ENCODE peak calls at places on chromosomes 6 and 20, in seven cellular contexts. H, C, U, L, I, T and O are unnamed samples.

GRCh38 chr20:31678389-31679356 is 41.0 kb downstream of the COX4I2 start:
- DNase-seq in H (no peak), C (peak), U (no peak), L (no peak), I (no peak), T (no peak), O (peak)

GRCh38 chr6:118659513-118660217 is 8.3 kb upstream of the CEP85L start:
- DNase-seq in H (no peak), C (no peak), U (no peak), L (no peak), I (no peak), T (peak), O (no peak)

GRCh38 chr20:57902478-57902877 is 192.7 kb upstream of the PMEPA1 start:
- DNase-seq in H (peak), C (peak), U (peak), L (peak), I (no peak), T (no peak), O (peak)

GRCh38 chr6:106751501-106752252 is 122.3 kb downstream of the QRSL1 start:
- DNase-seq in H (no peak), C (no peak), U (peak), L (no peak), I (peak), T (no peak), O (peak)

GRCh38 chr20:2840967-2841531 is 504 bp downstream of the VPS16 start:
- DNase-seq in H (peak), C (peak), U (peak), L (no peak), I (peak), T (peak), O (peak)

GRCh38 chr6:138572200-138572875 is 73.0 kb upstream of the NHSL1 start:
- DNase-seq in H (peak), C (peak), U (peak), L (no peak), I (peak), T (no peak), O (peak)

GRCh38 chr6:166774292-166774691 is 147.2 kb upstream of the RPS6KA2 start:
- DNase-seq in H (no peak), C (no peak), U (no peak), L (no peak), I (no peak), T (no peak), O (no peak)

GRCh38 chr20:34581341-34582189 is 23.0 kb downstream of the MAP1LC3A start:
- DNase-seq in H (peak), C (peak), U (peak), L (no peak), I (no peak), T (no peak), O (no peak)

GRCh38 chr20:9179193-9179802 is 110.4 kb downstream of the PLCB4 start:
- DNase-seq in H (peak), C (peak), U (peak), L (no peak), I (no peak), T (no peak), O (peak)

GRCh38 chr6:27619436-27619835 is 146.5 kb upstream of the ZNF184 start:
- DNase-seq in H (no peak), C (no peak), U (no peak), L (no peak), I (no peak), T (no peak), O (no peak)

GRCh38 chr6:114735118-114735730 is 392.4 kb upstream of the HS3ST5 start:
- DNase-seq in H (no peak), C (no peak), U (no peak), L (no peak), I (no peak), T (no peak), O (no peak)
- TF ChIP-seq CTCF in H (no peak), C (no peak), U (no peak), L (no peak), I (no peak), T (no peak), O (no peak)

GRCh38 chr6:90179190-90180169 is 117.2 kb downstream of the BACH2 start:
- DNase-seq in H (no peak), C (peak), U (no peak), L (no peak), I (no peak), T (no peak), O (peak)
- TF ChIP-seq CTCF in H (no peak), C (peak), U (peak), L (no peak), I (no peak), T (peak), O (peak)

GRCh38 chr20:59078231-59078630 is 35.6 kb upstream of the PRELID3B start:
- DNase-seq in H (no peak), C (no peak), U (no peak), L (no peak), I (no peak), T (no peak), O (peak)

GRCh38 chr20:59082981-59083380 is 40.4 kb upstream of the PRELID3B start:
- DNase-seq in H (peak), C (peak), U (peak), L (peak), I (no peak), T (no peak), O (peak)

GRCh38 chr20:59084041-59084841 is 41.7 kb upstream of the PRELID3B start:
- DNase-seq in H (no peak), C (no peak), U (no peak), L (no peak), I (peak), T (peak), O (no peak)

GRCh38 chr20:59081036-59081435 is 38.5 kb upstream of the PRELID3B start:
- DNase-seq in H (no peak), C (no peak), U (no peak), L (no peak), I (no peak), T (no peak), O (no peak)

GRCh38 chr20:59082077-59082740 is 39.6 kb upstream of the PRELID3B start:
- DNase-seq in H (peak), C (peak), U (peak), L (peak), I (no peak), T (no peak), O (peak)
- TF ChIP-seq CTCF in H (peak), C (peak), U (no peak), L (no peak), I (peak), T (peak), O (peak)

DNA sequence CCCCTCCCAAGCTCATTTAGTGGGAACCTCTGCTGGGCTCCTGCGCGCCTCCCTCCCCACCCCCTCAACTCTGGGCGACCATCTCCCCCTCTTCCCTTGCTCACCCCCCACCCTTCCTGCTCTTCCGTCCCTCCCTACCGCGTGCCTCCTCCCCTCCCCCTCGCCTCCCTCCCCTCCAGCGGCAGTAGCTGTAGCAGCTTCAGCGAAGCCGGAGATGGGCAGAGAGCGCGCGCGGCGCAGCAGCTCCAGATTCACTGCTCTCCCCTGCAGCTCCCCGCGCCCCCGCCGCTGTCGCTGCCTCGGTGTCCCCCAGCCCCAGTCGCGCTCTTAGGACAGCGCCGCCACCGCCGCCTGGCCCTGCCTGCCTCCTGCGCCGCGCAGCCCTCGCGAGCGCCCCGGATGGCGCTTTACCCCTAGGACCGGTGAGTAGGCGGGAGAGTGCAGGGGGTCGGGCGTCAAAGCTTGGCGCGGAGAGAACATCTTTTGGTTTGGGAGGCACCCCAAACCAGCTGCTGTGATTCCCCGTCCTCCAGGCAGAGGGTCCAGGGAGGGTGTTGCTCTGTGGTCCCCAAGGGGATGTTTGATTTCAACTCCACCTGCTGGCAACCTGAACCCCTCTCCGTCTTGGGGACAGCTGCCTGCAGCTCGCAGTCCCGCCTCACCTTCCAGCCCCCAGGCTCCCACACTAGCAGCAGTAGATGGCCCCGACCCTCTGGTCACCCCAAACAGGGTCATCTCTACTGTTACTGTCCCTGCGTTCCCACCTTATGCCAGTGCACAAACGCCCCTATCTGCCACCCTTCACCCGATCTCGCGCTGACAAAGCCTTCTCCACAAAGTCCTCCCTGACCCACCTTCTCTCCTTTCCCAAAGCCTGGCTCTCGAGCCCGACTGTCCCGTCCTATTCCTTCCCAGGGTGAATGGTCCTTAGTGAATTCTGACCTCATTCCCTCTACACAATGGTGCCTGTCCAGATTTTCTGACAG is at the start of gene FUT9:
- DNase-seq in H (no peak), C (no peak), U (no peak), L (no peak), I (peak), T (peak), O (no peak)
- TF ChIP-seq CTCF in H (no peak), C (no peak), U (no peak), L (no peak), I (no peak), T (no peak), O (no peak)

GRCh38 chr6:25314776-25315175 is 35.6 kb downstream of the CARMIL1 start:
- DNase-seq in H (no peak), C (no peak), U (no peak), L (no peak), I (no peak), T (no peak), O (no peak)

GRCh38 chr6:25312034-25312620 is 33.0 kb downstream of the CARMIL1 start:
- DNase-seq in H (peak), C (peak), U (peak), L (no peak), I (no peak), T (no peak), O (peak)

GRCh38 chr6:25311251-25311910 is 32.2 kb downstream of the CARMIL1 start:
- DNase-seq in H (peak), C (peak), U (peak), L (no peak), I (no peak), T (no peak), O (peak)

GRCh38 chr6:25315194-25315593 is 36.0 kb downstream of the CARMIL1 start:
- DNase-seq in H (no peak), C (no peak), U (no peak), L (no peak), I (no peak), T (no peak), O (no peak)

DNA sequence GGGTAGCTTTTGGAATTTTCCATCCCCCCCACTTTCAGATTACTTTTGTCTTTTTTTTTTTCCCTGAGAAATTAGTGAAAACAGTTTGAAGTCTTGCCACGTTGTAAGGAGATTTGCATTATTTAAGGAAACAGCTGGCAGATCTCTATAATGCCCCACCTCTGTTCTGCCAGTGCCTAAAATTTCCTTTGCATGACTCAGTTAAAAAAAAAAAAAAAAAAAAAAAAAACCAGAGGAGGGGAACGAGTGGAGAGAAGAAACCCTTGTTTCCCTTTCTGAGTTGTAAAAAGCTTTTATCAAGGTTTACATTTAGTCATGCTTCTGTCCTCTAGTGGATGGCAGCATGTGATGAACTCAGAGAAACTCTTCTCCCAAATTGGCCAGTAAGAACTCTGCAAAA is 33.5 kb downstream of the CARMIL1 start:
- DNase-seq in H (peak), C (peak), U (peak), L (no peak), I (no peak), T (no peak), O (peak)
- TF ChIP-seq CTCF in H (peak), C (peak), U (no peak), L (no peak), I (no peak), T (no peak), O (no peak)

GRCh38 chr20:50029083-50029696 is 46.4 kb downstream of the SNAI1 start:
- DNase-seq in H (no peak), C (no peak), U (no peak), L (no peak), I (no peak), T (no peak), O (no peak)

GRCh38 chr20:50029697-50030428 is 47.1 kb downstream of the SNAI1 start:
- DNase-seq in H (peak), C (peak), U (peak), L (peak), I (no peak), T (peak), O (peak)

GRCh38 chr20:50023116-50023802 is 40.5 kb downstream of the SNAI1 start:
- DNase-seq in H (no peak), C (no peak), U (no peak), L (no peak), I (no peak), T (no peak), O (no peak)

GRCh38 chr20:50026746-50027575 is 44.2 kb downstream of the SNAI1 start:
- DNase-seq in H (no peak), C (no peak), U (peak), L (no peak), I (no peak), T (no peak), O (no peak)

DNA sequence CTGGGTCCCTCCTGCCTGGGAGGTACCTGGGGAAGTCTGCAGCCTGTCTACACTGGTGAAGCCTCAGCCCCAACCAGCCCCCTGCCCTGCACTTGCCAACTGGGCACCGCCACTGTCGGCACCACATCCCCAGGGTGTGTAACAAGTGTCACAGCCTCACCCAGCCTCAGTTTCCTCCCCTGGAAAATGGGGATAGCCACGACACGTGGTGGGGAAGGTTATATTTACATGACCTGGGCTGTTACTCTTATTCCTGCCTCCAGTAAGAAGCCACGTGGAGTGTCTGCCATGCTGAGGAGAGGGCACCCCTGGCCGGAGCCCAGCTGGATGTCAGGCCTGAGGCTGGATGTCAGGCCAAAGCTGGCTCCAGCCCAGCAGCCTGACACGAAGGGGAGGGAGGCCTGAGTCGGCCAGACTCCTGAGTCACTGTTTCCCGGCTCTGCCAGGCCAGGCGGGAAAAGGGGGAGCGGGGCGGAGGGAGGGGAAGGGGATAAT is 44.9 kb downstream of the SNAI1 start:
- DNase-seq in H (peak), C (peak), U (peak), L (no peak), I (peak), T (peak), O (peak)
- TF ChIP-seq CTCF in H (no peak), C (no peak), U (no peak), L (no peak), I (no peak), T (no peak), O (no peak)

DNA sequence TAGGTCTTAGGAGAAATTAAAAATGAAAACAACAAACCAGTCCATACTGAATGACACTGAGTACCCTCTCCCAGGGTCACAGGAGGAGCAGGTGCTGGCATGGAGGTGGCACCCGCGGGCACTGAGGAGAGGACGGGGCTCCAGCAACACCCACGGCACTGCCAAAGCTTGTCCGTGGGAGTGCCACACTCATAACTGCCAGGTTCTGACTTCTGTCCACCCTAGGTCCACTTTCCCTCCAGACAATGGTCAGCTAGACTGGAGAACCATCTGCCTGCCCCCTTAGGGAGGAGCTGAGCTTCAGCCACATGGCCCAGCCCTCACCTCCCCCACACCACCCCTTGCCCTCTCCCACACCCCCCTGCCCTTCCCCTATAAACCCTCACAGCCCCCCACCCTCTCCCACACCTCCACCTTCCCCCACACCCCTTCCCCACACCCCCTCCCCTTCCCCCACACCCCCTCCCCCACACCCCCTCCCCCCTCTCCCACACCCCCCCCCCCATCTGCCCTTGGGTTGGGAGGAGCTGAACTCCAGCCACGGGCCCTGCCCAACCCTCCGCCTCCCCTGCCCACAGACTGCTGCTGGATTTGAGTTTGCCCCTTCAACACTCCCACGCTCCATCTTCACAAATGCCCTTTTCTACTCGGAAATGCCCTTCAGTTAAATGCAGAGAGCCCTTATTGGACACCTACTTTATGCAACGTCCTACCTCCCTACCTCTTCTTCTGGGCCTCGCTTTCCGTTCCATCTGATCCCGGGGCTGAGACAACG is 129.6 kb downstream of the TAF4 start:
- DNase-seq in H (no peak), C (no peak), U (no peak), L (no peak), I (no peak), T (peak), O (no peak)
- TF ChIP-seq CTCF in H (no peak), C (no peak), U (no peak), L (no peak), I (no peak), T (no peak), O (no peak)

GRCh38 chr6:146543211-146543939 is at the start of gene RAB32:
- DNase-seq in H (peak), C (peak), U (peak), L (peak), I (peak), T (peak), O (peak)
- TF ChIP-seq CTCF in H (peak), C (no peak), U (peak), L (peak), I (peak), T (peak), O (peak)

GRCh38 chr6:28981391-28981832 is 23.7 kb downstream of the ZNF311 start:
- DNase-seq in H (peak), C (peak), U (peak), L (no peak), I (peak), T (peak), O (no peak)
- TF ChIP-seq CTCF in H (no peak), C (no peak), U (no peak), L (no peak), I (no peak), T (no peak), O (no peak)